ENCODE peak calls at places on chromosome 16, in six cellular contexts. One of them, this sample, is unnamed.

GRCh38 chr16:14586637-14587036 is 43.4 kb downstream of the PARN start:
- DNase-seq in foreskin fibroblast: no peak
- DNase-seq in naive thymus-derived CD4-positive, alpha-beta T cell: no peak
- DNase-seq in body of pancreas: no peak
- DNase-seq in RWPE2: no peak
- DNase-seq in mesendoderm: no peak
- DNase-seq in this sample: no peak

GRCh38 chr16:14286381-14287230 is 215.5 kb downstream of the MRTFB start:
- DNase-seq in foreskin fibroblast: peak
- DNase-seq in naive thymus-derived CD4-positive, alpha-beta T cell: peak
- DNase-seq in RWPE2: no peak
- DNase-seq in mesendoderm: peak
- DNase-seq in body of pancreas: no peak
- DNase-seq in this sample: peak

GRCh38 chr16:71440669-71441347 is 1.0 kb downstream of the TLE7 start:
- DNase-seq in naive thymus-derived CD4-positive, alpha-beta T cell: no peak
- DNase-seq in foreskin fibroblast: no peak
- DNase-seq in mesendoderm: peak
- DNase-seq in RWPE2: no peak
- DNase-seq in body of pancreas: no peak
- DNase-seq in this sample: no peak

GRCh38 chr16:79628501-79628975 is 28.0 kb upstream of the MAF start:
- DNase-seq in RWPE2: peak
- DNase-seq in naive thymus-derived CD4-positive, alpha-beta T cell: no peak
- DNase-seq in body of pancreas: no peak
- DNase-seq in mesendoderm: peak
- DNase-seq in foreskin fibroblast: no peak
- DNase-seq in this sample: peak

GRCh38 chr16:58027341-58028167 is 2.0 kb downstream of the MMP15 start:
- DNase-seq in body of pancreas: peak
- DNase-seq in RWPE2: no peak
- DNase-seq in naive thymus-derived CD4-positive, alpha-beta T cell: no peak
- DNase-seq in mesendoderm: peak
- DNase-seq in foreskin fibroblast: peak
- DNase-seq in this sample: no peak

GRCh38 chr16:73058221-73058615 is 10.3 kb upstream of the ZFHX3 start:
- DNase-seq in RWPE2: no peak
- DNase-seq in body of pancreas: peak
- DNase-seq in naive thymus-derived CD4-positive, alpha-beta T cell: no peak
- DNase-seq in mesendoderm: no peak
- DNase-seq in foreskin fibroblast: peak
- DNase-seq in this sample: peak

GRCh38 chr16:67663151-67663876 is 2.6 kb downstream of the PARD6A start:
- DNase-seq in mesendoderm: peak
- DNase-seq in foreskin fibroblast: peak
- DNase-seq in body of pancreas: peak
- DNase-seq in RWPE2: no peak
- DNase-seq in naive thymus-derived CD4-positive, alpha-beta T cell: no peak
- DNase-seq in this sample: no peak

GRCh38 chr16:85963746-85964370 is 64.9 kb downstream of the IRF8 start:
- DNase-seq in naive thymus-derived CD4-positive, alpha-beta T cell: no peak
- DNase-seq in RWPE2: no peak
- DNase-seq in body of pancreas: no peak
- DNase-seq in foreskin fibroblast: peak
- DNase-seq in mesendoderm: no peak
- DNase-seq in this sample: no peak

GRCh38 chr16:84462296-84463210 is 41.9 kb downstream of the MEAK7 start:
- DNase-seq in RWPE2: peak
- DNase-seq in mesendoderm: no peak
- DNase-seq in naive thymus-derived CD4-positive, alpha-beta T cell: no peak
- DNase-seq in foreskin fibroblast: peak
- DNase-seq in body of pancreas: no peak
- DNase-seq in this sample: no peak

GRCh38 chr16:57601801-57602478 is 26.5 kb upstream of the ADGRG1 start:
- DNase-seq in mesendoderm: no peak
- DNase-seq in RWPE2: no peak
- DNase-seq in naive thymus-derived CD4-positive, alpha-beta T cell: peak
- DNase-seq in foreskin fibroblast: no peak
- DNase-seq in body of pancreas: no peak
- DNase-seq in this sample: peak

GRCh38 chr16:2910441-2910840 is 1.3 kb upstream of the FLYWCH1 start:
- DNase-seq in naive thymus-derived CD4-positive, alpha-beta T cell: no peak
- DNase-seq in foreskin fibroblast: peak
- DNase-seq in body of pancreas: no peak
- DNase-seq in mesendoderm: no peak
- DNase-seq in RWPE2: no peak
- DNase-seq in this sample: no peak

GRCh38 chr16:88799569-88800276 is 3.9 kb upstream of the CDT1 start:
- DNase-seq in mesendoderm: no peak
- DNase-seq in body of pancreas: no peak
- DNase-seq in RWPE2: peak
- DNase-seq in foreskin fibroblast: peak
- DNase-seq in naive thymus-derived CD4-positive, alpha-beta T cell: no peak
- DNase-seq in this sample: no peak

GRCh38 chr16:69822174-69822935 is 60.2 kb downstream of the WWP2 start:
- DNase-seq in RWPE2: no peak
- DNase-seq in body of pancreas: no peak
- DNase-seq in foreskin fibroblast: no peak
- DNase-seq in naive thymus-derived CD4-positive, alpha-beta T cell: no peak
- DNase-seq in mesendoderm: no peak
- DNase-seq in this sample: no peak

DNA sequence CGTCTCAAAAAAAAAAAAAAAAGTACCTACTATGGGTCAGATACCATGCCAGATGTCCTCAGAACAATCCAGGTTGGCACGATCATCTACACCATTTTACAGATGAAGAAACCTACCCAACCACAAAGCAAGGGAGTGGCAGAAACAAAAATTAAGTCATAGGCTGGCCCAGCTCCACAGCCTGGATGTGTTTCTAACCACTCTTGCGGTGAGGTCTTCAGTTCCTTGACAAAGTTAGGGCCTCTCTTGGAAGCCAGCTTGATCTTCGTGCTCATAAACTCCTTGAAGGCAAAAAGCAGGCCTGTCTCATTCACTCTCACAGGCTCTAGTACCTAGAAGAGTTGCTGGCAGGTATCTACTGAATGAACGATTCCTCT is 6.2 kb downstream of the GGA2 start:
- DNase-seq in naive thymus-derived CD4-positive, alpha-beta T cell: no peak
- DNase-seq in RWPE2: no peak
- DNase-seq in foreskin fibroblast: peak
- DNase-seq in mesendoderm: no peak
- DNase-seq in body of pancreas: peak
- DNase-seq in this sample: no peak
- H3K4me3 ChIP-seq in naive thymus-derived CD4-positive, alpha-beta T cell: no peak
- H3K4me3 ChIP-seq in RWPE2: no peak
- H3K4me3 ChIP-seq in foreskin fibroblast: no peak
- H3K4me3 ChIP-seq in mesendoderm: no peak
- H3K4me3 ChIP-seq in body of pancreas: no peak
- H3K4me3 ChIP-seq in this sample: peak

DNA sequence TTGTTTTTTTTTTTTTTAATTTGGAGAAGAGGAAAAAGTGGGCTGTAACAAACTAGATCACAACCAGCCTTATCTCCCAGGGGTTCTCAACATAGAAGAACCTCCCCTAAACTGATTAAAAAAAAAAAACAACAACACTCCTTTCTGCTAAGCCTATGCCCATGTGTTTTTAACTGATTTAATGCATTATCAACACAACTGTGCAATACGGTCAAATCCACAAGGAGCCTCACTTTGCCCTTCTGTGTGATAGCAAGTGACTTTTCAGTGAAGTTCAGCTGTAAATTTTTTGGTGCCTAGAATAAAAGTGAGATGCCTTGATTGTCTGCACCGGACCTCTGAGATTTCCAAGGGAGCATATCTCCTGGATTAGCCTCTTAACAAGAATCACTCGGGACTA is 611 bp downstream of the MYH11 start:
- DNase-seq in naive thymus-derived CD4-positive, alpha-beta T cell: no peak
- DNase-seq in foreskin fibroblast: no peak
- DNase-seq in mesendoderm: no peak
- DNase-seq in body of pancreas: no peak
- DNase-seq in RWPE2: no peak
- DNase-seq in this sample: no peak
- H3K4me3 ChIP-seq in naive thymus-derived CD4-positive, alpha-beta T cell: no peak
- H3K4me3 ChIP-seq in foreskin fibroblast: no peak
- H3K4me3 ChIP-seq in mesendoderm: no peak
- H3K4me3 ChIP-seq in body of pancreas: no peak
- H3K4me3 ChIP-seq in RWPE2: no peak
- H3K4me3 ChIP-seq in this sample: peak

GRCh38 chr16:10878328-10878643 is 1.3 kb downstream of the CIITA start:
- DNase-seq in body of pancreas: no peak
- DNase-seq in naive thymus-derived CD4-positive, alpha-beta T cell: no peak
- DNase-seq in RWPE2: no peak
- DNase-seq in foreskin fibroblast: no peak
- DNase-seq in mesendoderm: no peak
- DNase-seq in this sample: no peak

GRCh38 chr16:10876799-10877341 is at the start of gene CIITA:
- DNase-seq in naive thymus-derived CD4-positive, alpha-beta T cell: no peak
- DNase-seq in RWPE2: peak
- DNase-seq in foreskin fibroblast: peak
- DNase-seq in body of pancreas: peak
- DNase-seq in mesendoderm: no peak
- DNase-seq in this sample: peak

GRCh38 chr16:10878644-10879498 is 1.9 kb downstream of the CIITA start:
- DNase-seq in mesendoderm: no peak
- DNase-seq in foreskin fibroblast: peak
- DNase-seq in naive thymus-derived CD4-positive, alpha-beta T cell: no peak
- DNase-seq in body of pancreas: peak
- DNase-seq in RWPE2: no peak
- DNase-seq in this sample: peak

GRCh38 chr16:10877472-10877946 is 507 bp downstream of the CIITA start:
- DNase-seq in body of pancreas: no peak
- DNase-seq in foreskin fibroblast: no peak
- DNase-seq in RWPE2: no peak
- DNase-seq in mesendoderm: no peak
- DNase-seq in naive thymus-derived CD4-positive, alpha-beta T cell: no peak
- DNase-seq in this sample: peak

GRCh38 chr16:10876305-10876704 is 697 bp upstream of the CIITA start:
- DNase-seq in foreskin fibroblast: no peak
- DNase-seq in mesendoderm: no peak
- DNase-seq in RWPE2: no peak
- DNase-seq in body of pancreas: no peak
- DNase-seq in naive thymus-derived CD4-positive, alpha-beta T cell: no peak
- DNase-seq in this sample: no peak
- H3K4me3 ChIP-seq in foreskin fibroblast: no peak
- H3K4me3 ChIP-seq in mesendoderm: no peak
- H3K4me3 ChIP-seq in RWPE2: no peak
- H3K4me3 ChIP-seq in body of pancreas: no peak
- H3K4me3 ChIP-seq in naive thymus-derived CD4-positive, alpha-beta T cell: no peak
- H3K4me3 ChIP-seq in this sample: peak

DNA sequence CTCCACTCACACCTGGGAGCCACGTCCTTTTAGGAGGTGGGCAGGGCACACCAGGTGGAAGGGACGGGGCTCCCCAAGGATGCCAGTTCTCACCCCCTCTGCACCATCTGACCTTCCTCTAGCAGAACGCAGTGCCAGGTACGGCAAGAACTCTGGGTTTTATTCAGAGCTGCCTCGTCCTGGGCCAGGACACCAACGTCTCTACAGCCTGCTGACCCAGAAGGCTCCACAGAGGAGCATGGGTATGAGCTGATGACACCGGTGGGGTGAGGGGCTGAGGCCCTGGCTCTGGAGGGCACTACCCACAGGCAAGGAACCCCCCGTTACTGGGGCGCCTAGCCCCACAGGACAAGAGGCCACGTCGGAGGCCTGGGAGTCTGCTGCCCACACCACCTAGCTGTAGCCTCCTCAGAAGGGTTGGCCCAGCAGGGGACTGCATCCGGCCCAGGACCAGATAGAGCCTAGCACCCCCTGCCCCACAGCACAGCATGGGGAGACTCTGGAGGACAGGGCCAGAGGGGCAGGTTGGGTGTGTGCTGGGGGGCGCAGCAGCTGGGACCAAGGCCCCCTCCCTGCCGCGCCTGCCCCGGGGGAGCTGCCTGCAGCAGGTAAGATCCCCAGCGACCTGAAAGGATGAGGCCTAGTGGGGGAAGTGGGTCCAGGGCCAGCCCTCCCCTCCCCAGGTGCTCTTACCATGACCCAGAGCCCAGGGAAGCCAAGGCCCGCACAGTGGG is 13.9 kb downstream of the BCAR1 start:
- DNase-seq in naive thymus-derived CD4-positive, alpha-beta T cell: no peak
- DNase-seq in body of pancreas: no peak
- DNase-seq in foreskin fibroblast: peak
- DNase-seq in mesendoderm: no peak
- DNase-seq in RWPE2: no peak
- DNase-seq in this sample: no peak
- H3K4me3 ChIP-seq in naive thymus-derived CD4-positive, alpha-beta T cell: no peak
- H3K4me3 ChIP-seq in body of pancreas: no peak
- H3K4me3 ChIP-seq in foreskin fibroblast: no peak
- H3K4me3 ChIP-seq in mesendoderm: no peak
- H3K4me3 ChIP-seq in RWPE2: no peak
- H3K4me3 ChIP-seq in this sample: no peak

DNA sequence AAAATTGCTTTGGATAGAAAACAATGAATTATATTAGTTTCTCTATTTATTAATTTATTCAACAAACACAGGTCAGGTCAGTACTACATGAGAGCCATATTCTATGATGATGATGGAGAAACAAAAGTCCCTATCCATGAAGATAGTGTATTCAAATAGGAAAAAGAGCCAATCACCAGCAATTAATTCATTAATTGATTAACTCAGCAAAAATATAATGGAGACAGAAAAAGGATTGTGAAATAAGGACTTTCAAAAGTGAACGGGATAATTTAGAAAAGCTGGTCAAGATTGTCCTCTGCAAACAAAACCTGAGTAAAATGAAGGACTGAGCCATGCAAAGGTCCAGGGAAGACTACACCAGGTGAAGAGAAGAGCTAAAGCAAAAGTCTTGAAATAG is 1517.7 kb upstream of the CDH8 start:
- DNase-seq in mesendoderm: no peak
- DNase-seq in body of pancreas: no peak
- DNase-seq in naive thymus-derived CD4-positive, alpha-beta T cell: no peak
- DNase-seq in RWPE2: no peak
- DNase-seq in foreskin fibroblast: no peak
- DNase-seq in this sample: no peak
- H3K4me3 ChIP-seq in mesendoderm: no peak
- H3K4me3 ChIP-seq in body of pancreas: no peak
- H3K4me3 ChIP-seq in naive thymus-derived CD4-positive, alpha-beta T cell: no peak
- H3K4me3 ChIP-seq in RWPE2: no peak
- H3K4me3 ChIP-seq in foreskin fibroblast: no peak
- H3K4me3 ChIP-seq in this sample: no peak